ENCODE peak calls at places on chromosomes 2 and 18, in four cellular contexts. Y is HepG2, C is K562, O is H1. P is an unnamed sample.

GRCh38 chr18:10455726-10456453 is 1.5 kb downstream of the APCDD1 start:
- DNase-seq in Y (no peak), C (no peak), O (no peak), P (no peak)

GRCh38 chr18:9249254-9249653 is 85.3 kb upstream of the TWSG1 start:
- DNase-seq in Y (no peak), C (no peak), O (no peak), P (no peak)

GRCh38 chr2:160574472-160575140 is 81.0 kb upstream of the RBMS1 start:
- DNase-seq in Y (no peak), C (no peak), O (no peak), P (no peak)

GRCh38 chr18:48222118-48222517 is 187.1 kb downstream of the ZBTB7C start:
- DNase-seq in Y (peak; percentile 10), C (peak; percentile 9), O (no peak), P (peak; percentile 2)

GRCh38 chr2:203820969-203821368 is 46.6 kb upstream of the CTLA4 start:
- DNase-seq in Y (no peak), C (no peak), O (no peak), P (no peak)

GRCh38 chr2:38889045-38889444 is 630 bp upstream of the ARHGEF33 start:
- DNase-seq in Y (no peak), C (no peak), O (no peak), P (no peak)

GRCh38 chr18:56606623-56607022 is 31.8 kb downstream of the TXNL1 start:
- DNase-seq in Y (no peak), C (no peak), O (no peak), P (no peak)

GRCh38 chr2:26130763-26131162 is 42.1 kb upstream of the GAREM2 start:
- DNase-seq in Y (no peak), C (no peak), O (no peak), P (no peak)

GRCh38 chr18:77055429-77056310 is 76.9 kb downstream of the MBP start:
- DNase-seq in Y (no peak), C (no peak), O (no peak), P (no peak)

GRCh38 chr2:211468881-211469280 is 912.5 kb downstream of the CPS1 start:
- DNase-seq in Y (no peak), C (no peak), O (no peak), P (no peak)

GRCh38 chr2:152347076-152347475 is 12.1 kb downstream of the FMNL2 start:
- DNase-seq in Y (no peak), C (no peak), O (no peak), P (no peak)

GRCh38 chr2:16852651-16853050 is 187.0 kb upstream of the CYRIA start:
- DNase-seq in Y (no peak), C (no peak), O (no peak), P (no peak)

GRCh38 chr18:25941556-25941955 is 148.9 kb downstream of the SS18 start:
- DNase-seq in Y (no peak), C (no peak), O (no peak), P (no peak)

GRCh38 chr2:96538487-96539214 is 2.1 kb downstream of the ARID5A start:
- DNase-seq in Y (peak; percentile 74), C (no peak), O (peak; percentile 88), P (peak; percentile 31)

GRCh38 chr18:23377669-23378469 is 75.2 kb upstream of the RIOK3 start:
- DNase-seq in Y (peak; percentile 60), C (peak; percentile 25), O (no peak), P (peak; percentile 39)

GRCh38 chr2:26172866-26173595 is at the start of gene GAREM2:
- DNase-seq in Y (no peak), C (no peak), O (no peak), P (no peak)

GRCh38 chr18:34042423-34043146 is 182.1 kb downstream of the NOL4 start:
- DNase-seq in Y (no peak), C (no peak), O (no peak), P (no peak)

GRCh38 chr2:109448946-109449788 is 164.6 kb downstream of the SEPTIN10 start:
- DNase-seq in Y (no peak), C (no peak), O (no peak), P (no peak)

GRCh38 chr2:58042486-58042970 is 4.1 kb upstream of the VRK2 start:
- DNase-seq in Y (peak; percentile 95), C (peak; percentile 63), O (no peak), P (no peak)

GRCh38 chr2:238063414-238064189 is 2.8 kb downstream of the SCLY start:
- DNase-seq in Y (peak; percentile 39), C (no peak), O (no peak), P (no peak)

GRCh38 chr2:48205137-48205798 is 299.0 kb upstream of the FBXO11 start:
- DNase-seq in Y (peak; percentile 97), C (peak; percentile 41), O (no peak), P (peak; percentile 48)

GRCh38 chr2:85893428-85894258 is 4.9 kb upstream of the ST3GAL5 start:
- DNase-seq in Y (no peak), C (no peak), O (no peak), P (no peak)

GRCh38 chr2:217106650-217107014 is 246.8 kb upstream of the TNP1 start:
- DNase-seq in Y (no peak), C (no peak), O (peak; percentile 51), P (no peak)

GRCh38 chr2:16184945-16185660 is 244.8 kb downstream of the MYCN start:
- DNase-seq in Y (no peak), C (no peak), O (no peak), P (no peak)

GRCh38 chr2:13581471-13581870 is 864.7 kb downstream of the TRIB2 start:
- DNase-seq in Y (no peak), C (no peak), O (peak; percentile 70), P (no peak)

GRCh38 chr2:239328306-239329191 is 72.3 kb downstream of the HDAC4 start:
- DNase-seq in Y (no peak), C (peak; percentile 29), O (peak; percentile 47), P (no peak)

GRCh38 chr18:11946756-11947155 is 34.6 kb upstream of the IMPA2 start:
- DNase-seq in Y (no peak), C (peak; percentile 59), O (no peak), P (no peak)

GRCh38 chr2:54666741-54667639 is 56.5 kb upstream of the EML6 start:
- DNase-seq in Y (peak; percentile 90), C (no peak), O (no peak), P (no peak)

GRCh38 chr18:77099501-77100370 is 32.8 kb downstream of the MBP start:
- DNase-seq in Y (no peak), C (no peak), O (no peak), P (no peak)

GRCh38 chr2:164014068-164014577 is 278.3 kb upstream of the FIGN start:
- DNase-seq in Y (no peak), C (no peak), O (no peak), P (no peak)

GRCh38 chr2:55590810-55591440 is 26.5 kb downstream of the PPP4R3B start:
- DNase-seq in Y (no peak), C (peak; percentile 19), O (no peak), P (peak; percentile 11)

DNA sequence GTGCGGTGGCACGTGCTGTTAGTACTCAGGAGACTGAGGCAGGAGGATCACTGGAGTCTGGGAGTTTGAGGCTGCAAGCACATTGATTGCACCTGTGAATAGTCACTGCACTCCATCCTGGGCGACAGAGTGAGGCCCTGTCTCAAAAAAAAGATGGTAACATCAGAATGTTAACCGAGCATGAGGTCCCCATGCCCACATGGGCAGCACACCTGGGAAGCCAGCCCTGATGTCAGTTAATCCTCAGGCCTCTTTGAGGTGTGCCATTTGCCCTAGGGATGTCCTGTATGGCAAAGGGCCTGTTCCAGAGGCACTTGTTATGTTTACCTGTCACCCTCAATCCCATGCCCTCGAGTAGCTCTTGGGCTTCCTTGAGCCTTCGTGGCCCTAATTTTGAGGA is 16.6 kb downstream of the RBFA start:
- DNase-seq in Y (no peak), C (no peak), O (no peak), P (no peak)
- H3K4me3 ChIP-seq in Y (no peak overlapping the region), C (no peak overlapping the region), O (no peak overlapping the region), P (no peak overlapping the region)

GRCh38 chr2:242085941-242086621 is 216.6 kb downstream of the RTP5 start:
- DNase-seq in Y (peak; percentile 82), C (peak; percentile 4), O (no peak), P (peak; percentile 48)
- TF ChIP-seq ATF2 in Y (no peak), C (no peak), O (no peak), P (no peak)

GRCh38 chr18:58311390-58311789 is 267.4 kb downstream of the NEDD4L start:
- DNase-seq in Y (no peak), C (no peak), O (no peak), P (no peak)
- H3K4me1 ChIP-seq in Y (peaks cover 74% of the 10 kb centered on the region), C (no peaks in the 10 kb centered on the region), O (peaks cover under 1% of the 10 kb centered on the region), P (peaks cover 17% of the 10 kb centered on the region)

GRCh38 chr2:200756618-200757321 is 54.9 kb upstream of the BZW1 start:
- DNase-seq in Y (peak; percentile 95), C (peak; percentile 19), O (no peak), P (no peak)
- H3K4me3 ChIP-seq in Y (peak overlapping the region; percentile 11), C (no peak overlapping the region), O (no peak overlapping the region), P (no peak overlapping the region)

GRCh38 chr2:42193722-42194187 is 24.6 kb downstream of the EML4 start:
- DNase-seq in Y (peak; percentile 47), C (no peak), O (no peak), P (no peak)
- TF ChIP-seq ATF2 in Y (no peak), C (no peak), O (no peak), P (no peak)

GRCh38 chr2:134310450-134311079 is 56.7 kb downstream of the MGAT5 start:
- DNase-seq in Y (no peak), C (no peak), O (no peak), P (no peak)

GRCh38 chr2:134304726-134305509 is 51.0 kb downstream of the MGAT5 start:
- DNase-seq in Y (no peak), C (no peak), O (no peak), P (no peak)

GRCh38 chr2:134308474-134309385 is 54.9 kb downstream of the MGAT5 start:
- DNase-seq in Y (no peak), C (no peak), O (no peak), P (no peak)

GRCh38 chr2:134307334-134307733 is 53.5 kb downstream of the MGAT5 start:
- DNase-seq in Y (no peak), C (no peak), O (no peak), P (no peak)

GRCh38 chr2:134306521-134306920 is 52.6 kb downstream of the MGAT5 start:
- DNase-seq in Y (no peak), C (no peak), O (no peak), P (no peak)
- H3K4me1 ChIP-seq in Y (peaks cover 7% of the 10 kb centered on the region), C (no peaks in the 10 kb centered on the region), O (peaks cover 2% of the 10 kb centered on the region), P (peaks cover 20% of the 10 kb centered on the region)

DNA sequence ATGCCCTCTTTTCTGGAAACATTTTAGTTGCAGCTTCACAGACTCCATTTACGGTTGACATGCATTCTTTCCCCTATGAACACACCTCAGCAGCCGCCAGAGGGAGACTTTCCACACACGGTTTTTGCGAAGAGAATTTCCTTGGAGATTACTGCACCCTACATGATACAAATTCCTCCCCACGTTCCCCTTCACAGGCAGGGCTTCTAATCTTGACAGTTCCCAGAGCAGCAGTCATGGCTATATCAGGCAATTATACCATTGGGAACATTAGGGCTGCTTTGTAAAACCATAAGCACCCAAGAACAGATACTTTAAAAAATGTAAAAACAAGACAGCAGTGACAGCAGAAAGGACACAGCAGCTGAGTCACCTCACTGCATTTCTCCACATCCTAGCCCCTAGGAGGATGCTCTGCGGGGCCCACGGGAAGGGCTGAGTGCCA is 253.8 kb downstream of the TGIF1 start:
- DNase-seq in Y (peak; percentile 41), C (peak; percentile 85), O (peak; percentile 65), P (no peak)
- H3K4me3 ChIP-seq in Y (no peak overlapping the region), C (no peak overlapping the region), O (no peak overlapping the region), P (no peak overlapping the region)

GRCh38 chr2:232325324-232326273 is 53.0 kb upstream of the ALPP start:
- DNase-seq in Y (peak; percentile 42), C (peak; percentile 34), O (peak; percentile 95), P (no peak)
- TF ChIP-seq ATF2 in Y (no peak), C (no peak), O (no peak), P (no peak)